ENCODE peak calls at places on chromosomes 6 and 20, in ten cellular contexts. R is uterus, B is testis, T is heart left ventricle, F is ovary, M is tibial nerve, W is prostate gland, I is HCT116, Y is HepG2, J is stomach. O is an unnamed sample.

GRCh38 chr6:2245954-2246863 is 804 bp upstream of the GMDS start:
- DNase-seq in R (peak; percentile 44), B (peak; percentile 50), T (peak; percentile 62), F (peak; percentile 57), M (peak; percentile 43), W (peak; percentile 84), I (peak; percentile 51), Y (peak; percentile 93), J (peak; percentile 93), O (peak; percentile 96)

GRCh38 chr6:83884523-83884922 is 25.0 kb downstream of the CYB5R4 start:
- DNase-seq in R (no peak), B (no peak), T (no peak), F (no peak), M (no peak), W (no peak), I (peak; percentile 42), Y (peak; percentile 27), J (no peak), O (no peak)

GRCh38 chr6:89187504-89187903 is 29.7 kb downstream of the GABRR1 start:
- DNase-seq in R (no peak), B (no peak), T (no peak), F (no peak), M (no peak), W (no peak), I (no peak), Y (no peak), J (no peak), O (no peak)

GRCh38 chr6:139887275-139887674 is 512.8 kb upstream of the CITED2 start:
- DNase-seq in R (no peak), B (no peak), T (no peak), F (no peak), M (no peak), W (no peak), I (no peak), Y (no peak), J (no peak), O (no peak)

GRCh38 chr20:34988176-34988540 is 32.5 kb downstream of the MYH7B start:
- DNase-seq in R (no peak), B (no peak), T (no peak), F (no peak), M (no peak), W (no peak), I (no peak), Y (no peak), J (no peak), O (no peak)

GRCh38 chr6:37620519-37620918 is 77.2 kb downstream of the MDGA1 start:
- DNase-seq in R (no peak), B (no peak), T (no peak), F (no peak), M (no peak), W (no peak), I (no peak), Y (peak; percentile 73), J (no peak), O (no peak)

GRCh38 chr20:15703171-15703911 is 869.9 kb downstream of the KIF16B start:
- DNase-seq in R (no peak), B (no peak), T (no peak), F (no peak), M (no peak), W (no peak), I (no peak), Y (peak; percentile 14), J (no peak), O (no peak)

GRCh38 chr20:50724851-50725721 is 6.3 kb upstream of the PARD6B start:
- DNase-seq in R (peak; percentile 93), B (peak; percentile 95), T (peak; percentile 79), F (peak; percentile 88), M (peak; percentile 48), W (no peak), I (peak; percentile 91), Y (peak; percentile 54), J (peak; percentile 41), O (peak; percentile 42)

GRCh38 chr20:38034961-38035360 is 1.4 kb downstream of the RPRD1B start:
- DNase-seq in R (no peak), B (no peak), T (no peak), F (no peak), M (no peak), W (no peak), I (no peak), Y (no peak), J (no peak), O (no peak)
- H3K4me1 ChIP-seq in R (peaks cover 3% of the 10 kb centered on the region), B (peaks cover 21% of the 10 kb centered on the region), T (peaks cover 56% of the 10 kb centered on the region), F (peaks cover 16% of the 10 kb centered on the region), M (peaks cover 58% of the 10 kb centered on the region), W (peaks cover 18% of the 10 kb centered on the region), I (peaks cover 25% of the 10 kb centered on the region), Y (peaks cover 75% of the 10 kb centered on the region), J (peaks cover 65% of the 10 kb centered on the region), O (peaks cover 55% of the 10 kb centered on the region)

DNA sequence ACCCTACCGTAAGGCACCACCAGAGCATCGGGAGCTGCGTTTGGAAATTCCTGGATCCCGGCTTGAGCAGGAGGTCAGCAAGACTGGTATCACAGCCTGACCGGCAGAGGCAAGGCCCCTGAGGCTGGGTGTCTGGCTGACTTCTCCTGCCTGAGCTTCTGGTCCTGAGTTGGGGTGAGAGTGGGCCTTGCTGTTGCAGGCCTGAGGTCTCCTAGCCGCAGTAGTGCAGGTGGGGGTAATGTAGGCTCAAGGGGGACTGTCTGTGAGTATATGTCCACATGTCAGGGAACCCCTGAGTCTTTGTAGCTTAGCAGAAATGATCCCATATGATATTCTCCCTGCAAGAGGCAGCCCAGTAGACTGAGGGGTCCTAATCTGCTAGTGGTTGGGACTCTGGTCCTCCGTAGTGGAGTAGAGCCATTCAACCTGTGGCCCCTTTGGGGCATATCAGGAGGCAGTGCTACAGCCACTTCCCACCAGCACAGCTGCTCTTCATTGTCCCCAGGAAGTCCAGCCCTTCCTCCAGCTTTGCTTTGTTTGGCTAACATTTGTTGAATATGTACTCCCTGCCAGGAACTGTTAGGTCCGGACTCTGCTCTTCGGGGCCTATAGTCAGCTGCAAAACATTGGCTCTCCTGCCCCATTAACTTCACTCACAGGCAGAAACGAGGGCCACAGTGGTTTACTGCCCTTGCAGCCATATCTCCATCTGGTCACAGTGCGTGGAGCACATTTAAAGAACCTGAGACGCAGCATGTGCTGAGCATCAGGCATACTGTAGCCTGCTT is 10.9 kb downstream of the LRRC73 start:
- DNase-seq in R (no peak), B (no peak), T (no peak), F (no peak), M (no peak), W (no peak), I (no peak), Y (peak; percentile 75), J (no peak), O (no peak)
- H3K36me3 ChIP-seq in R (no peaks in the 10 kb centered on the region), B (no peaks in the 10 kb centered on the region), T (no peaks in the 10 kb centered on the region), F (no peaks in the 10 kb centered on the region), M (peaks cover 64% of the 10 kb centered on the region), W (no peaks in the 10 kb centered on the region), I (peaks cover 43% of the 10 kb centered on the region), Y (peaks cover 43% of the 10 kb centered on the region), J (peaks cover 66% of the 10 kb centered on the region), O (peaks cover 9% of the 10 kb centered on the region)

DNA sequence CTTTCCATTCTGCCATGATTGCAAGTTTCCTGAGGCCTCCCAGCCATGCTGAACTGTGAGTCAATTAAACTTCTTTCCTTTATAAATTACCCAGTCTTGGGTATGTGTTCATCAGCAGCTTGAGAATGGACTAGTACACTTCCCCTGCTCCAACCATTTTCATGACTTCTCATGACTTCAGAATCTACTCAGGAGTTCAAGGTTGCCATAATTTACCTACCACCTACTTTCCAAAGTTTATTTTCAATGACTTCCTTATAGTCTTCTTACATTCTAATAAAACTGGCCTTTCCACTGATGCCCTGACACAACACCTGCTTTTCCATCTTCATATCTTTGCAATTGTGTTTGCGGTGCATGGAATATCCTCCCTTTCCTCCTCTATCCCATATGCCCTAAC is 31.2 kb upstream of the PKIB start:
- DNase-seq in R (no peak), B (no peak), T (no peak), F (no peak), M (no peak), W (no peak), I (no peak), Y (no peak), J (no peak), O (no peak)
- TF ChIP-seq POLR2A in R (no peak), B (no peak), T (no peak), F (no peak), M (no peak), W (no peak), I (no peak), Y (no peak), J (no peak), O (no peak)

GRCh38 chr6:157064502-157064901 is 258.8 kb downstream of the TMEM242 start:
- DNase-seq in R (no peak), B (no peak), T (no peak), F (no peak), M (no peak), W (no peak), I (no peak), Y (no peak), J (no peak), O (no peak)
- H3K4me1 ChIP-seq in R (peaks cover 6% of the 10 kb centered on the region), B (no peaks in the 10 kb centered on the region), T (peaks cover 59% of the 10 kb centered on the region), F (peaks cover 17% of the 10 kb centered on the region), M (peaks cover 58% of the 10 kb centered on the region), W (peaks cover 3% of the 10 kb centered on the region), I (peaks cover 3% of the 10 kb centered on the region), Y (peaks cover 46% of the 10 kb centered on the region), J (peaks cover 66% of the 10 kb centered on the region), O (peaks cover 20% of the 10 kb centered on the region)